ENCODE peak calls at places on chromosomes 7 and 10, in four cellular contexts. One of them, this sample, is unnamed.

GRCh38 chr10:22460531-22461403 is 115.5 kb downstream of the SPAG6 start:
- DNase-seq in breast epithelium: no peak
- DNase-seq in CD8-positive, alpha-beta T cell: no peak
- DNase-seq in mesenchymal stem cell: no peak
- DNase-seq in this sample: no peak

GRCh38 chr10:62082729-62083412 is 181.4 kb downstream of the ARID5B start:
- DNase-seq in mesenchymal stem cell: peak; percentile 75
- DNase-seq in CD8-positive, alpha-beta T cell: peak; percentile 9
- DNase-seq in breast epithelium: no peak
- DNase-seq in this sample: peak; percentile 69

GRCh38 chr7:40586197-40586596 is 451.4 kb downstream of the SUGCT start:
- DNase-seq in mesenchymal stem cell: peak; percentile 67
- DNase-seq in breast epithelium: no peak
- DNase-seq in CD8-positive, alpha-beta T cell: no peak
- DNase-seq in this sample: peak; percentile 83

GRCh38 chr7:82677493-82677892 is 233.9 kb upstream of the CACNA2D1 start:
- DNase-seq in CD8-positive, alpha-beta T cell: peak; percentile 17
- DNase-seq in mesenchymal stem cell: peak; percentile 71
- DNase-seq in breast epithelium: no peak
- DNase-seq in this sample: peak; percentile 40

GRCh38 chr10:99906470-99906869 is 103.3 kb downstream of the DNMBP start:
- DNase-seq in breast epithelium: no peak
- DNase-seq in mesenchymal stem cell: peak; percentile 95
- DNase-seq in CD8-positive, alpha-beta T cell: no peak
- DNase-seq in this sample: peak; percentile 97

GRCh38 chr7:69190738-69191137 is 407.5 kb upstream of the AUTS2 start:
- DNase-seq in breast epithelium: no peak
- DNase-seq in mesenchymal stem cell: no peak
- DNase-seq in CD8-positive, alpha-beta T cell: no peak
- DNase-seq in this sample: no peak

GRCh38 chr7:140672382-140673062 is at the start of gene ADCK2:
- DNase-seq in mesenchymal stem cell: no peak
- DNase-seq in breast epithelium: no peak
- DNase-seq in CD8-positive, alpha-beta T cell: peak; percentile 63
- DNase-seq in this sample: no peak

GRCh38 chr7:41915861-41916260 is 213.0 kb upstream of the INHBA start:
- DNase-seq in breast epithelium: no peak
- DNase-seq in mesenchymal stem cell: no peak
- DNase-seq in CD8-positive, alpha-beta T cell: no peak
- DNase-seq in this sample: no peak

GRCh38 chr7:43693687-43694398 is 35.5 kb downstream of the COA1 start:
- DNase-seq in breast epithelium: no peak
- DNase-seq in mesenchymal stem cell: no peak
- DNase-seq in CD8-positive, alpha-beta T cell: no peak
- DNase-seq in this sample: peak; percentile 88

DNA sequence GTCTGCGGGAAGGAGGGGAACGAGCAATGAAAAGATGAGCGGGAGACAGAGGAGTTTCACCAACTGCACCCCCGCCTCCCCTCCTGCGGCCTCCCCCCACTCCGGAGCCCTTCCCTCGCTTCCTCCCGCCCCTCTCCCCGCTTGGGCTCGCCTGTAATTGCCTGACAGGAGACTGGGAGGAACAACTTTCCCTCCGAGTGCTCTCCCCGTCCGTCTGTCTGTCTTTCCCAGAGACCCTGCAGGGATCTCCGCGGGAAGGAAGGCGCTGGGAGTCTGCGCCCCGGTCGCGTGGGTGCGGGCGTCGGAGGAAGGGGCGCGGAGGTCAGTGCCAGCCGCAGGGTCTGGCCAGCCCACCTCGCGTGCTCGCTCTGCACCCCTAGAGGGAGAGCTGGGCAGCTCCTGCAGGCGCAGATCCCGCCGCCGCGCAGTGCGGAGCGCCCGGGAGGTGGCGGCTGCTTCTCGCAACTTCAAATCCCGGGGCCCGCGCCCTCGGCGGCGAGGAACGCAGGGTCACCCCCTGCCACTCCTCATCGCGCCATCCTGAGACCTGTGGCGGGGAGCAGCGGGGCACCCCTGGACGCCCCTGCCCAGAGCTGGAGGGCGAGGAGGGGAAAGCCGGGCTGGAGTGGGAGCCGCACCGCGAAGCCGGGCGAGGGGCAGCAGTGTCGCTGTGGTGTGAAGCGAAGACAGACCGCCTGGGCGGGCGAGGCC is 527 bp upstream of the NRP1 start:
- DNase-seq in breast epithelium: peak; percentile 49
- DNase-seq in CD8-positive, alpha-beta T cell: no peak
- DNase-seq in mesenchymal stem cell: peak; percentile 91
- DNase-seq in this sample: peak; percentile 84
- H3K27me3 ChIP-seq in breast epithelium: no peaks in the 10 kb centered on the region
- H3K27me3 ChIP-seq in CD8-positive, alpha-beta T cell: peaks cover 20% of the 10 kb centered on the region
- H3K27me3 ChIP-seq in mesenchymal stem cell: no peaks in the 10 kb centered on the region
- H3K27me3 ChIP-seq in this sample: no peaks in the 10 kb centered on the region

GRCh38 chr7:23714579-23714978 is 4.6 kb downstream of the STK31 start:
- DNase-seq in CD8-positive, alpha-beta T cell: no peak
- DNase-seq in breast epithelium: no peak
- DNase-seq in mesenchymal stem cell: no peak
- DNase-seq in this sample: no peak
- H3K4me1 ChIP-seq in CD8-positive, alpha-beta T cell: no peaks in the 10 kb centered on the region
- H3K4me1 ChIP-seq in breast epithelium: no peaks in the 10 kb centered on the region
- H3K4me1 ChIP-seq in mesenchymal stem cell: no peaks in the 10 kb centered on the region
- H3K4me1 ChIP-seq in this sample: peaks cover 18% of the 10 kb centered on the region

GRCh38 chr10:43795093-43795492 is 146.4 kb upstream of the ZNF32 start:
- DNase-seq in breast epithelium: no peak
- DNase-seq in mesenchymal stem cell: no peak
- DNase-seq in CD8-positive, alpha-beta T cell: no peak
- DNase-seq in this sample: no peak
- H3K27me3 ChIP-seq in breast epithelium: no peaks in the 10 kb centered on the region
- H3K27me3 ChIP-seq in mesenchymal stem cell: peaks cover 8% of the 10 kb centered on the region
- H3K27me3 ChIP-seq in CD8-positive, alpha-beta T cell: no peaks in the 10 kb centered on the region
- H3K27me3 ChIP-seq in this sample: peaks cover 15% of the 10 kb centered on the region

GRCh38 chr10:80523776-80524175 is 13.9 kb upstream of the SH2D4B start:
- DNase-seq in mesenchymal stem cell: no peak
- DNase-seq in breast epithelium: no peak
- DNase-seq in CD8-positive, alpha-beta T cell: no peak
- DNase-seq in this sample: no peak
- H3K4me1 ChIP-seq in mesenchymal stem cell: peaks cover 27% of the 10 kb centered on the region
- H3K4me1 ChIP-seq in breast epithelium: no peaks in the 10 kb centered on the region
- H3K4me1 ChIP-seq in CD8-positive, alpha-beta T cell: peaks cover 50% of the 10 kb centered on the region
- H3K4me1 ChIP-seq in this sample: no peaks in the 10 kb centered on the region

GRCh38 chr10:120456626-120457430 is at the start of gene PLPP4:
- DNase-seq in CD8-positive, alpha-beta T cell: no peak
- DNase-seq in breast epithelium: no peak
- DNase-seq in mesenchymal stem cell: peak; percentile 48
- DNase-seq in this sample: peak; percentile 41

GRCh38 chr10:120455004-120455403 is 2.0 kb upstream of the PLPP4 start:
- DNase-seq in mesenchymal stem cell: no peak
- DNase-seq in CD8-positive, alpha-beta T cell: no peak
- DNase-seq in breast epithelium: no peak
- DNase-seq in this sample: peak; percentile 61

GRCh38 chr10:120457431-120458172 is 575 bp downstream of the PLPP4 start:
- DNase-seq in CD8-positive, alpha-beta T cell: no peak
- DNase-seq in breast epithelium: no peak
- DNase-seq in mesenchymal stem cell: no peak
- DNase-seq in this sample: no peak

GRCh38 chr10:120455606-120456005 is 1.4 kb upstream of the PLPP4 start:
- DNase-seq in mesenchymal stem cell: no peak
- DNase-seq in CD8-positive, alpha-beta T cell: no peak
- DNase-seq in breast epithelium: no peak
- DNase-seq in this sample: no peak

DNA sequence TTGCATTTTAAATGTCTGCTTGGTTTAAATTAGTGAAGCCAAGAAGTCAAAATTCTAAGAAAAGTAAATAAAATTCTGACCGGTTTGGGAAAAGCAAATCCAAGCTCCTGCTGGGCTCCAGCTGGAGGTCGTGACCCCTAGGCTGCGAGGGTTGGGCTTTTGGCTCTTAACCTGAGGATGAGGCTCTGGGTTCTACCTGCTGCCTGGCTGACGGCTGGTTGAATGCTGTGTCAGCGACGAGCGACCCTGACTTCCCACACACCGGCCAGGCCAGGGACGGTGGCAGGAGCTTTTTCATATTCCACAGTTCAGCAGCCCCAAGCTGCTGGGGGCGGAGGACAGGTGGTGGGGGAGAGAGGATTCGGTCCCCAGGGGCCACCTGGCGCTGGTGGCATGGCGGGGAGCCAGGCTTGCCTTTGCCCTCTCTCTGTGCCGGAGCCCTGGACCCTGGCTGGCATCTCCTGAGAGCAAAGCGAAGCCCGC is 843 bp upstream of the PLPP4 start:
- DNase-seq in breast epithelium: no peak
- DNase-seq in mesenchymal stem cell: no peak
- DNase-seq in CD8-positive, alpha-beta T cell: no peak
- DNase-seq in this sample: no peak
- H3K27me3 ChIP-seq in breast epithelium: peaks cover 4% of the 10 kb centered on the region
- H3K27me3 ChIP-seq in mesenchymal stem cell: peaks cover 33% of the 10 kb centered on the region
- H3K27me3 ChIP-seq in CD8-positive, alpha-beta T cell: peaks cover 3% of the 10 kb centered on the region
- H3K27me3 ChIP-seq in this sample: no peaks in the 10 kb centered on the region

GRCh38 chr7:74657692-74658170 is at the start of gene GTF2I:
- DNase-seq in CD8-positive, alpha-beta T cell: peak; percentile 23
- DNase-seq in breast epithelium: peak; percentile 42
- DNase-seq in mesenchymal stem cell: no peak
- DNase-seq in this sample: no peak
- H3K4me1 ChIP-seq in CD8-positive, alpha-beta T cell: peaks cover 36% of the 10 kb centered on the region
- H3K4me1 ChIP-seq in breast epithelium: no peaks in the 10 kb centered on the region
- H3K4me1 ChIP-seq in mesenchymal stem cell: peaks cover 30% of the 10 kb centered on the region
- H3K4me1 ChIP-seq in this sample: peaks cover 38% of the 10 kb centered on the region

GRCh38 chr7:45162943-45163691 is 5.5 kb downstream of the RAMP3 start:
- DNase-seq in breast epithelium: no peak
- DNase-seq in mesenchymal stem cell: no peak
- DNase-seq in CD8-positive, alpha-beta T cell: no peak
- DNase-seq in this sample: no peak
- H3K27me3 ChIP-seq in breast epithelium: no peaks in the 10 kb centered on the region
- H3K27me3 ChIP-seq in mesenchymal stem cell: peaks cover 30% of the 10 kb centered on the region
- H3K27me3 ChIP-seq in CD8-positive, alpha-beta T cell: no peaks in the 10 kb centered on the region
- H3K27me3 ChIP-seq in this sample: peaks cover 17% of the 10 kb centered on the region

GRCh38 chr10:94320285-94320914 is 42.3 kb downstream of the NOC3L start:
- DNase-seq in mesenchymal stem cell: peak; percentile 66
- DNase-seq in breast epithelium: peak; percentile 37
- DNase-seq in CD8-positive, alpha-beta T cell: peak; percentile 49
- DNase-seq in this sample: peak; percentile 10
- H3K4me1 ChIP-seq in mesenchymal stem cell: no peaks in the 10 kb centered on the region
- H3K4me1 ChIP-seq in breast epithelium: no peaks in the 10 kb centered on the region
- H3K4me1 ChIP-seq in CD8-positive, alpha-beta T cell: no peaks in the 10 kb centered on the region
- H3K4me1 ChIP-seq in this sample: peaks cover 3% of the 10 kb centered on the region

GRCh38 chr10:123135415-123136141 is at the start of gene HMX3:
- DNase-seq in CD8-positive, alpha-beta T cell: no peak
- DNase-seq in breast epithelium: no peak
- DNase-seq in mesenchymal stem cell: peak; percentile 36
- DNase-seq in this sample: no peak

GRCh38 chr10:123134058-123134914 is 1.5 kb upstream of the HMX3 start:
- DNase-seq in mesenchymal stem cell: peak; percentile 26
- DNase-seq in CD8-positive, alpha-beta T cell: no peak
- DNase-seq in breast epithelium: no peak
- DNase-seq in this sample: no peak

GRCh38 chr10:123136806-123137642 is 1.3 kb downstream of the HMX3 start:
- DNase-seq in mesenchymal stem cell: peak; percentile 33
- DNase-seq in breast epithelium: no peak
- DNase-seq in CD8-positive, alpha-beta T cell: no peak
- DNase-seq in this sample: no peak

GRCh38 chr10:123134915-123135414 is 805 bp upstream of the HMX3 start:
- DNase-seq in breast epithelium: no peak
- DNase-seq in mesenchymal stem cell: no peak
- DNase-seq in CD8-positive, alpha-beta T cell: no peak
- DNase-seq in this sample: no peak

GRCh38 chr10:123136221-123136805 is 543 bp downstream of the HMX3 start:
- DNase-seq in mesenchymal stem cell: no peak
- DNase-seq in CD8-positive, alpha-beta T cell: no peak
- DNase-seq in breast epithelium: no peak
- DNase-seq in this sample: no peak
- H3K27me3 ChIP-seq in mesenchymal stem cell: peaks cover 94% of the 10 kb centered on the region
- H3K27me3 ChIP-seq in CD8-positive, alpha-beta T cell: peaks cover 58% of the 10 kb centered on the region
- H3K27me3 ChIP-seq in breast epithelium: peaks cover 23% of the 10 kb centered on the region
- H3K27me3 ChIP-seq in this sample: peaks cover 92% of the 10 kb centered on the region